ENCODE peak calls at places on chromosomes 5 and 9, in nine cellular contexts. W, S, B, P, K, E, M, G and Z are unnamed samples.

GRCh38 chr9:107488400-107489143 is 997 bp downstream of the KLF4 start:
- DNase-seq in G (peak), B (peak), W (peak), K (no peak), S (peak), M (peak), P (peak), E (peak), Z (peak)

GRCh38 chr5:143219696-143220095 is 183.8 kb downstream of the NR3C1 start:
- DNase-seq in S (no peak), E (no peak), G (no peak), B (no peak), P (no peak), M (no peak), W (no peak), K (no peak), Z (no peak)

GRCh38 chr9:106613250-106613737 is 249.7 kb upstream of the ZNF462 start:
- DNase-seq in S (no peak), K (no peak), M (no peak), P (no peak), B (no peak), G (no peak), E (no peak), W (peak), Z (peak)

GRCh38 chr9:899440-900184 is 58.1 kb downstream of the DMRT1 start:
- DNase-seq in W (peak), E (no peak), S (no peak), P (no peak), M (no peak), K (no peak), B (no peak), G (peak), Z (no peak)

GRCh38 chr5:170809551-170809950 is 26.0 kb downstream of the GABRP start:
- DNase-seq in E (no peak), P (peak), B (no peak), G (no peak), M (peak), S (peak), K (peak), W (peak), Z (peak)

GRCh38 chr5:93249651-93250289 is 331.2 kb downstream of the NR2F1-AS1 start:
- DNase-seq in E (no peak), M (peak), W (no peak), P (no peak), G (no peak), B (no peak), K (no peak), S (peak), Z (no peak)

GRCh38 chr9:121963542-121963995 is 129.5 kb downstream of the TTLL11 start:
- DNase-seq in K (peak), S (no peak), M (peak), P (peak), G (no peak), B (no peak), E (no peak), W (no peak), Z (no peak)

GRCh38 chr5:143437666-143438273 is 34.3 kb upstream of the NR3C1 start:
- DNase-seq in S (no peak), E (no peak), W (no peak), K (no peak), M (no peak), G (no peak), B (no peak), P (no peak), Z (no peak)

GRCh38 chr5:124456244-124456643 is 290.2 kb downstream of the ZNF608 start:
- DNase-seq in M (no peak), E (no peak), P (no peak), S (no peak), K (no peak), W (no peak), B (no peak), G (no peak), Z (no peak)

GRCh38 chr9:127910613-127911205 is 6.1 kb downstream of the ST6GALNAC4 start:
- DNase-seq in K (no peak), M (peak), B (no peak), E (no peak), W (peak), P (no peak), S (peak), G (no peak), Z (no peak)